ENCODE peak calls at places on chromosomes 3 and 15, in five cellular contexts. One of them, this sample, is unnamed.

GRCh38 chr3:130507746-130508145 is 9.2 kb upstream of the COL6A6 start:
- DNase-seq in GM12892: no peak
- DNase-seq in spleen: no peak
- DNase-seq in body of pancreas: no peak
- DNase-seq in tibial nerve: no peak
- DNase-seq in this sample: no peak

GRCh38 chr15:63509933-63510547 is 5.6 kb downstream of the USP3 start:
- DNase-seq in tibial nerve: no peak
- DNase-seq in body of pancreas: no peak
- DNase-seq in spleen: no peak
- DNase-seq in GM12892: no peak
- DNase-seq in this sample: no peak

GRCh38 chr3:78926523-78926922 is 841.3 kb downstream of the ROBO1 start:
- DNase-seq in tibial nerve: no peak
- DNase-seq in spleen: no peak
- DNase-seq in body of pancreas: no peak
- DNase-seq in GM12892: no peak
- DNase-seq in this sample: no peak

GRCh38 chr3:31704651-31705179 is 172.0 kb downstream of the STT3B start:
- DNase-seq in body of pancreas: peak
- DNase-seq in tibial nerve: no peak
- DNase-seq in GM12892: no peak
- DNase-seq in spleen: peak
- DNase-seq in this sample: peak

GRCh38 chr3:84194032-84194431 is 764.8 kb upstream of the CADM2 start:
- DNase-seq in tibial nerve: no peak
- DNase-seq in spleen: no peak
- DNase-seq in GM12892: no peak
- DNase-seq in body of pancreas: no peak
- DNase-seq in this sample: no peak

GRCh38 chr3:176375519-176375918 is 821.8 kb downstream of the TBL1XR1 start:
- DNase-seq in body of pancreas: no peak
- DNase-seq in tibial nerve: no peak
- DNase-seq in GM12892: no peak
- DNase-seq in spleen: no peak
- DNase-seq in this sample: no peak

GRCh38 chr15:83379574-83379973 is 67.6 kb upstream of the SH3GL3 start:
- DNase-seq in tibial nerve: no peak
- DNase-seq in GM12892: no peak
- DNase-seq in body of pancreas: no peak
- DNase-seq in spleen: no peak
- DNase-seq in this sample: peak

GRCh38 chr15:39127151-39127815 is 453.6 kb upstream of the THBS1 start:
- DNase-seq in GM12892: no peak
- DNase-seq in tibial nerve: no peak
- DNase-seq in spleen: no peak
- DNase-seq in body of pancreas: no peak
- DNase-seq in this sample: no peak

GRCh38 chr3:52120576-52121458 is 33.4 kb downstream of the POC1A start:
- DNase-seq in spleen: peak
- DNase-seq in tibial nerve: no peak
- DNase-seq in GM12892: no peak
- DNase-seq in body of pancreas: no peak
- DNase-seq in this sample: no peak

GRCh38 chr3:62323241-62323640 is 50.1 kb downstream of the FEZF2 start:
- DNase-seq in spleen: no peak
- DNase-seq in GM12892: no peak
- DNase-seq in tibial nerve: no peak
- DNase-seq in body of pancreas: no peak
- DNase-seq in this sample: no peak

GRCh38 chr15:58447244-58448010 is 15.6 kb downstream of the LIPC start:
- DNase-seq in GM12892: no peak
- DNase-seq in spleen: no peak
- DNase-seq in body of pancreas: no peak
- DNase-seq in tibial nerve: no peak
- DNase-seq in this sample: no peak

GRCh38 chr3:166367947-166368533 is 530.8 kb upstream of the BCHE start:
- DNase-seq in spleen: no peak
- DNase-seq in tibial nerve: no peak
- DNase-seq in GM12892: no peak
- DNase-seq in body of pancreas: no peak
- DNase-seq in this sample: no peak

GRCh38 chr15:98548172-98548971 is 100.0 kb upstream of the IGF1R start:
- DNase-seq in body of pancreas: peak
- DNase-seq in GM12892: no peak
- DNase-seq in spleen: peak
- DNase-seq in tibial nerve: peak
- DNase-seq in this sample: peak

GRCh38 chr3:57538465-57538864 is 5.7 kb downstream of the DNAH12 start:
- DNase-seq in spleen: no peak
- DNase-seq in body of pancreas: no peak
- DNase-seq in GM12892: no peak
- DNase-seq in tibial nerve: no peak
- DNase-seq in this sample: no peak

GRCh38 chr15:34264070-34264469 is 39.3 kb downstream of the EMC4 start:
- DNase-seq in spleen: no peak
- DNase-seq in GM12892: no peak
- DNase-seq in tibial nerve: no peak
- DNase-seq in body of pancreas: no peak
- DNase-seq in this sample: no peak

GRCh38 chr3:184448321-184449160 is 68.7 kb downstream of the CHRD start:
- DNase-seq in spleen: no peak
- DNase-seq in GM12892: no peak
- DNase-seq in body of pancreas: no peak
- DNase-seq in tibial nerve: no peak
- DNase-seq in this sample: peak

GRCh38 chr3:172646439-172647015 is 64.3 kb downstream of the NCEH1 start:
- DNase-seq in body of pancreas: no peak
- DNase-seq in tibial nerve: peak
- DNase-seq in spleen: no peak
- DNase-seq in GM12892: no peak
- DNase-seq in this sample: no peak

GRCh38 chr3:60979861-60980739 is 271.2 kb downstream of the FHIT start:
- DNase-seq in body of pancreas: no peak
- DNase-seq in GM12892: no peak
- DNase-seq in tibial nerve: no peak
- DNase-seq in spleen: no peak
- DNase-seq in this sample: no peak

GRCh38 chr3:60986552-60986951 is 264.7 kb downstream of the FHIT start:
- DNase-seq in spleen: no peak
- DNase-seq in body of pancreas: no peak
- DNase-seq in tibial nerve: no peak
- DNase-seq in GM12892: no peak
- DNase-seq in this sample: no peak

GRCh38 chr3:60983906-60984305 is 267.3 kb downstream of the FHIT start:
- DNase-seq in tibial nerve: no peak
- DNase-seq in GM12892: no peak
- DNase-seq in body of pancreas: no peak
- DNase-seq in spleen: no peak
- DNase-seq in this sample: no peak
- TF ChIP-seq POLR2A in tibial nerve: no peak
- TF ChIP-seq POLR2A in GM12892: no peak
- TF ChIP-seq POLR2A in body of pancreas: no peak
- TF ChIP-seq POLR2A in spleen: no peak
- TF ChIP-seq POLR2A in this sample: no peak

GRCh38 chr3:126087552-126088175 is 3.7 kb upstream of the SLC41A3 start:
- DNase-seq in tibial nerve: no peak
- DNase-seq in body of pancreas: no peak
- DNase-seq in spleen: no peak
- DNase-seq in GM12892: no peak
- DNase-seq in this sample: no peak
- TF ChIP-seq POLR2A in tibial nerve: no peak
- TF ChIP-seq POLR2A in body of pancreas: no peak
- TF ChIP-seq POLR2A in spleen: no peak
- TF ChIP-seq POLR2A in GM12892: no peak
- TF ChIP-seq POLR2A in this sample: no peak

GRCh38 chr15:49423021-49423420 is at the start of gene FGF7:
- DNase-seq in GM12892: no peak
- DNase-seq in body of pancreas: no peak
- DNase-seq in tibial nerve: peak
- DNase-seq in spleen: no peak
- DNase-seq in this sample: no peak
- TF ChIP-seq POLR2A in GM12892: no peak
- TF ChIP-seq POLR2A in body of pancreas: no peak
- TF ChIP-seq POLR2A in tibial nerve: peak
- TF ChIP-seq POLR2A in spleen: no peak
- TF ChIP-seq POLR2A in this sample: no peak

DNA sequence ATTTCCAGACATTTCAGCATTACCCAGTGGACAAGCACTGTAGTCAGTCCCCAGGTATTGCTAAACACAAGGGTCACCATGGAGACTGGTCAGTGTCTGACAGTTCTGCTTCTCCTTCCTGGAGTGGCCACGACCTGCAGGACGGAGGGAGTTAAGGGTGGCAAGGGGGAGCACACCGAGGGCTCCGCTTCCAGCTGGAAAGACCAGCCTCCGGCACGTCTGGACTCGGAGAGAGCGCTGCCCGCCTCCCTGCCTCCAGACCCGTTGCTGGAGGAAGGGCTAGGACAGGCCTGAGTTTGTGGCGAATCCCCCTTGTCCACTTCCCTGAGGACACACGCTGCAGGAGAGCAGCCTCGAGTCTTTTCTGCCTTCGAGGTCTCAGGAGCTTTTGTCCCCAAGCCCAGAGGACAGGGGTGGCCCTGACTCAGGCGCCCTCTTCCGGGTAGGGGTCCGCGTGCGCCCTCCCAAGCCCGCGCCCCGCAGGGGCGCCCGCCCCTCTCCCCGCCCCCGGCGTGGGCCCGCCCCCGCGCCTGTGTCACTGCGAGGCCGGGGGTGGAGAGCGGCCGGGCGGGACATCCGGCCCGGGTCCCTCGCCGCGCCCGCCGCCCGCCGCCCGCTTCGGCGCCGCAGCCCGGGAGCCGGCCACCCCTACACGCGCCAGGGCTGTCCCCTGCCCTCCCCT is at the start of gene CHST14:
- DNase-seq in tibial nerve: peak
- DNase-seq in body of pancreas: peak
- DNase-seq in GM12892: peak
- DNase-seq in spleen: peak
- DNase-seq in this sample: peak
- TF ChIP-seq POLR2A in tibial nerve: peak
- TF ChIP-seq POLR2A in body of pancreas: peak
- TF ChIP-seq POLR2A in GM12892: no peak
- TF ChIP-seq POLR2A in spleen: no peak
- TF ChIP-seq POLR2A in this sample: peak

GRCh38 chr15:31391687-31392671 is 65.3 kb downstream of the KLF13 start:
- DNase-seq in spleen: peak
- DNase-seq in body of pancreas: peak
- DNase-seq in tibial nerve: peak
- DNase-seq in GM12892: peak
- DNase-seq in this sample: peak

GRCh38 chr15:31390029-31390428 is 63.4 kb downstream of the KLF13 start:
- DNase-seq in tibial nerve: peak
- DNase-seq in body of pancreas: no peak
- DNase-seq in spleen: no peak
- DNase-seq in GM12892: no peak
- DNase-seq in this sample: no peak

GRCh38 chr15:31387483-31388118 is 61.0 kb downstream of the KLF13 start:
- DNase-seq in GM12892: no peak
- DNase-seq in tibial nerve: no peak
- DNase-seq in body of pancreas: peak
- DNase-seq in spleen: no peak
- DNase-seq in this sample: no peak

GRCh38 chr15:31390777-31391486 is 64.3 kb downstream of the KLF13 start:
- DNase-seq in body of pancreas: no peak
- DNase-seq in tibial nerve: peak
- DNase-seq in GM12892: no peak
- DNase-seq in spleen: no peak
- DNase-seq in this sample: no peak

DNA sequence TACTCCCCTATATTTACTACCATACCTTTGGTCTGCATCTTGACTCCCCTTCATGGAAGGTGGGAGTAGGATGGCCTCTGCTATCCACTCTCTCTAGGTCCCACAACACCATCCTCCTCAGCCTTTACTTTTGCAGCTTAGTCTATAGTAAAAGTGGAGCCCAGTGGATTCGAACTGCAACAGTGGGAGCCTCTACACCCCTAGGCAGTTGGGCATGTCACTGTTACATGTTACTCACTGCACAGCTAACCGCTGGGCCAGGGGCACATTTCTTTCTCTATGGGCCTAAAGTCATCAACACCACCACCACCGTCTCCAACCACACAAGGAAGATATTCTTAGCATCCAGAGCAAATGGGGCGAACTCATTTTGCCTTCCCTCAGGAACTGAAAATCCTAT is 62.9 kb downstream of the KLF13 start:
- DNase-seq in spleen: no peak
- DNase-seq in GM12892: no peak
- DNase-seq in tibial nerve: peak
- DNase-seq in body of pancreas: no peak
- DNase-seq in this sample: no peak
- TF ChIP-seq POLR2A in spleen: no peak
- TF ChIP-seq POLR2A in GM12892: no peak
- TF ChIP-seq POLR2A in tibial nerve: no peak
- TF ChIP-seq POLR2A in body of pancreas: no peak
- TF ChIP-seq POLR2A in this sample: no peak

GRCh38 chr3:43687499-43687811 is 3.3 kb upstream of the ABHD5 start:
- DNase-seq in GM12892: no peak
- DNase-seq in spleen: no peak
- DNase-seq in tibial nerve: no peak
- DNase-seq in body of pancreas: no peak
- DNase-seq in this sample: no peak

GRCh38 chr3:43688245-43688650 is 2.5 kb upstream of the ABHD5 start:
- DNase-seq in GM12892: no peak
- DNase-seq in body of pancreas: no peak
- DNase-seq in spleen: no peak
- DNase-seq in tibial nerve: no peak
- DNase-seq in this sample: no peak

GRCh38 chr3:43686333-43686699 is 4.4 kb upstream of the ABHD5 start:
- DNase-seq in GM12892: no peak
- DNase-seq in body of pancreas: no peak
- DNase-seq in tibial nerve: no peak
- DNase-seq in spleen: no peak
- DNase-seq in this sample: no peak

GRCh38 chr3:43685921-43686320 is 4.8 kb upstream of the ABHD5 start:
- DNase-seq in body of pancreas: no peak
- DNase-seq in tibial nerve: no peak
- DNase-seq in GM12892: no peak
- DNase-seq in spleen: no peak
- DNase-seq in this sample: no peak

DNA sequence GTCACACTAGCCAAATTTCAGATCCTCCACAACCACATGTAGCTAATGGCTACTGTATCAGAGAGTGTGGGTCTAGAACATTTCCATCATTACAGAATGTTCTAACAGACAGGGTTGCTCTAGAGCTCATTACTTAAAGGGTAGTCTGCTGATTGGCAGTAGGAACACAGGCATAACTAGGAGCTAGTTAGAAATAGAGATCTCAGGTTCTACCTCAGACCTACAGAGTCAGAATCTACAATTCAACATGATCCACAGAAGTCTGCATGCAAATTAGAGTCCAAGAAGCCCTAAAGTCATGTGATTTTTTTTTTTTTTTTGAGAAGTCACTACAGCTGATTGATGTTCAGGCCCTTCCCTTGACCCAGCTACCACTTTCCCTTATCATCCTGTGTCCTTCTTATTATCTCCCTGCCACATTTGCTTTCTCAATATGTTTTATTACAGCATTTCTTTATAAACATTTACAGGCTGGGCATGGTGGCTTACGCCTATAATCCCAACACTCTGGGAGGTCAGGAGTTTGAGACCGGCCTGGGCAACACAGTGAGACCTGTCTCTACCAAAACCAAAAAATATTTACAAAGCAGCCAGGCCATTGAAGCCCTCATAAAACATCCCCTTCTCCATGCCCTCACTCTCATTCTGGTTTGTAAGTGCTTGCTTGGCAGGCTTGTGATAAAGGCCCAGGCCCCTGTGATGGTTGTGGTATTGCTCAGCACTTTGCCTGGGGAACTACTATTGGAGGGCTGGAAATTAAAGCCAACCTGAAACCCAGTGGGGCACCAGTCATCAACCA is 3.8 kb upstream of the ABHD5 start:
- DNase-seq in GM12892: no peak
- DNase-seq in spleen: no peak
- DNase-seq in tibial nerve: no peak
- DNase-seq in body of pancreas: no peak
- DNase-seq in this sample: no peak
- TF ChIP-seq POLR2A in GM12892: no peak
- TF ChIP-seq POLR2A in spleen: no peak
- TF ChIP-seq POLR2A in tibial nerve: no peak
- TF ChIP-seq POLR2A in body of pancreas: no peak
- TF ChIP-seq POLR2A in this sample: no peak

This sample was measured in H54.